ENCODE peak calls at places on chromosomes 5 and 9, in six cellular contexts. One of them, this sample, is unnamed.

GRCh38 chr9:73104342-73104741 is 47.3 kb upstream of the ANXA1 start:
- DNase-seq in activated CD4-positive, alpha-beta T cell treated with anti-CD3 and anti-CD28 coated beads, Interleukin-2, amount 10 ng/mL, durations not matched to agents 7 days and 5 days: no peak
- DNase-seq in epithelial cell of esophagus: no peak
- DNase-seq in SW 1271: no peak
- DNase-seq in iPS DF 6.9: no peak
- DNase-seq in stimulated activated CD4-positive, alpha-beta T cell treated with anti-CD3 and anti-CD28 coated beads, Interleukin-15, amount 100 ng/mL, for 1 hour: no peak
- DNase-seq in this sample: no peak

GRCh38 chr5:39283231-39283818 is 64.0 kb upstream of the FYB1 start:
- DNase-seq in activated CD4-positive, alpha-beta T cell treated with anti-CD3 and anti-CD28 coated beads, Interleukin-2, amount 10 ng/mL, durations not matched to agents 7 days and 5 days: peak; percentile 83
- DNase-seq in epithelial cell of esophagus: peak; percentile 83
- DNase-seq in SW 1271: no peak
- DNase-seq in iPS DF 6.9: peak; percentile 37
- DNase-seq in stimulated activated CD4-positive, alpha-beta T cell treated with anti-CD3 and anti-CD28 coated beads, Interleukin-15, amount 100 ng/mL, for 1 hour: peak; percentile 40
- DNase-seq in this sample: peak; percentile 7

GRCh38 chr5:157387683-157388093 is 72.3 kb upstream of the NIPAL4 start:
- DNase-seq in activated CD4-positive, alpha-beta T cell treated with anti-CD3 and anti-CD28 coated beads, Interleukin-2, amount 10 ng/mL, durations not matched to agents 7 days and 5 days: no peak
- DNase-seq in epithelial cell of esophagus: peak; percentile 66
- DNase-seq in SW 1271: peak; percentile 48
- DNase-seq in iPS DF 6.9: no peak
- DNase-seq in stimulated activated CD4-positive, alpha-beta T cell treated with anti-CD3 and anti-CD28 coated beads, Interleukin-15, amount 100 ng/mL, for 1 hour: no peak
- DNase-seq in this sample: no peak

GRCh38 chr5:96150007-96150406 is 188.4 kb upstream of the ELL2 start:
- DNase-seq in activated CD4-positive, alpha-beta T cell treated with anti-CD3 and anti-CD28 coated beads, Interleukin-2, amount 10 ng/mL, durations not matched to agents 7 days and 5 days: no peak
- DNase-seq in epithelial cell of esophagus: peak; percentile 38
- DNase-seq in SW 1271: no peak
- DNase-seq in iPS DF 6.9: no peak
- DNase-seq in stimulated activated CD4-positive, alpha-beta T cell treated with anti-CD3 and anti-CD28 coated beads, Interleukin-15, amount 100 ng/mL, for 1 hour: no peak
- DNase-seq in this sample: no peak

GRCh38 chr5:28523887-28524637 is 1485.7 kb upstream of the CDH9 start:
- DNase-seq in activated CD4-positive, alpha-beta T cell treated with anti-CD3 and anti-CD28 coated beads, Interleukin-2, amount 10 ng/mL, durations not matched to agents 7 days and 5 days: no peak
- DNase-seq in epithelial cell of esophagus: peak; percentile 69
- DNase-seq in SW 1271: no peak
- DNase-seq in iPS DF 6.9: no peak
- DNase-seq in stimulated activated CD4-positive, alpha-beta T cell treated with anti-CD3 and anti-CD28 coated beads, Interleukin-15, amount 100 ng/mL, for 1 hour: no peak
- DNase-seq in this sample: no peak

GRCh38 chr9:126472446-126472845 is 141.3 kb upstream of the LMX1B start:
- DNase-seq in activated CD4-positive, alpha-beta T cell treated with anti-CD3 and anti-CD28 coated beads, Interleukin-2, amount 10 ng/mL, durations not matched to agents 7 days and 5 days: no peak
- DNase-seq in epithelial cell of esophagus: no peak
- DNase-seq in SW 1271: no peak
- DNase-seq in iPS DF 6.9: no peak
- DNase-seq in stimulated activated CD4-positive, alpha-beta T cell treated with anti-CD3 and anti-CD28 coated beads, Interleukin-15, amount 100 ng/mL, for 1 hour: no peak
- DNase-seq in this sample: no peak

GRCh38 chr5:125326114-125326513 is 579.7 kb upstream of the ZNF608 start:
- DNase-seq in activated CD4-positive, alpha-beta T cell treated with anti-CD3 and anti-CD28 coated beads, Interleukin-2, amount 10 ng/mL, durations not matched to agents 7 days and 5 days: no peak
- DNase-seq in epithelial cell of esophagus: peak; percentile 87
- DNase-seq in SW 1271: no peak
- DNase-seq in iPS DF 6.9: no peak
- DNase-seq in stimulated activated CD4-positive, alpha-beta T cell treated with anti-CD3 and anti-CD28 coated beads, Interleukin-15, amount 100 ng/mL, for 1 hour: no peak
- DNase-seq in this sample: no peak

GRCh38 chr9:87435189-87435880 is 62.3 kb upstream of the DAPK1 start:
- DNase-seq in activated CD4-positive, alpha-beta T cell treated with anti-CD3 and anti-CD28 coated beads, Interleukin-2, amount 10 ng/mL, durations not matched to agents 7 days and 5 days: no peak
- DNase-seq in epithelial cell of esophagus: no peak
- DNase-seq in SW 1271: no peak
- DNase-seq in iPS DF 6.9: no peak
- DNase-seq in stimulated activated CD4-positive, alpha-beta T cell treated with anti-CD3 and anti-CD28 coated beads, Interleukin-15, amount 100 ng/mL, for 1 hour: no peak
- DNase-seq in this sample: no peak

GRCh38 chr9:16145196-16145950 is 592.5 kb downstream of the CCDC171 start:
- DNase-seq in activated CD4-positive, alpha-beta T cell treated with anti-CD3 and anti-CD28 coated beads, Interleukin-2, amount 10 ng/mL, durations not matched to agents 7 days and 5 days: no peak
- DNase-seq in epithelial cell of esophagus: peak; percentile 16
- DNase-seq in SW 1271: no peak
- DNase-seq in iPS DF 6.9: no peak
- DNase-seq in stimulated activated CD4-positive, alpha-beta T cell treated with anti-CD3 and anti-CD28 coated beads, Interleukin-15, amount 100 ng/mL, for 1 hour: no peak
- DNase-seq in this sample: no peak

This sample was measured in keratinocyte.